ENCODE peak calls at places on chromosome 15, in eight cellular contexts. One of them, this sample, is unnamed.

GRCh38 chr15:72784233-72784876 is 797 bp upstream of the ADPGK start:
- DNase-seq in tibial artery: no peak
- DNase-seq in stomach: no peak
- DNase-seq in mucosa of descending colon: no peak
- DNase-seq in naive thymus-derived CD4-positive, alpha-beta T cell: no peak
- DNase-seq in sigmoid colon: no peak
- DNase-seq in hepatocyte: peak; percentile 85
- DNase-seq in H1: peak; percentile 51
- DNase-seq in this sample: no peak

GRCh38 chr15:77026501-77027110 is 31.7 kb downstream of the PSTPIP1 start:
- DNase-seq in tibial artery: peak; percentile 13
- DNase-seq in stomach: no peak
- DNase-seq in mucosa of descending colon: peak; percentile 26
- DNase-seq in naive thymus-derived CD4-positive, alpha-beta T cell: no peak
- DNase-seq in sigmoid colon: peak; percentile 55
- DNase-seq in hepatocyte: no peak
- DNase-seq in H1: peak; percentile 44
- DNase-seq in this sample: no peak

GRCh38 chr15:100095896-100096600 is 245.7 kb downstream of the ADAMTS17 start:
- DNase-seq in tibial artery: no peak
- DNase-seq in stomach: no peak
- DNase-seq in mucosa of descending colon: no peak
- DNase-seq in naive thymus-derived CD4-positive, alpha-beta T cell: no peak
- DNase-seq in sigmoid colon: no peak
- DNase-seq in hepatocyte: no peak
- DNase-seq in H1: no peak
- DNase-seq in this sample: no peak

GRCh38 chr15:73894133-73894814 is 20.9 kb downstream of the TBC1D21 start:
- DNase-seq in tibial artery: no peak
- DNase-seq in stomach: no peak
- DNase-seq in mucosa of descending colon: no peak
- DNase-seq in naive thymus-derived CD4-positive, alpha-beta T cell: no peak
- DNase-seq in sigmoid colon: no peak
- DNase-seq in hepatocyte: no peak
- DNase-seq in H1: no peak
- DNase-seq in this sample: no peak

GRCh38 chr15:101128696-101129095 is 123.2 kb downstream of the CHSY1 start:
- DNase-seq in tibial artery: no peak
- DNase-seq in stomach: no peak
- DNase-seq in mucosa of descending colon: no peak
- DNase-seq in naive thymus-derived CD4-positive, alpha-beta T cell: no peak
- DNase-seq in sigmoid colon: no peak
- DNase-seq in hepatocyte: no peak
- DNase-seq in H1: no peak
- DNase-seq in this sample: no peak

GRCh38 chr15:68210821-68211655 is 5.9 kb upstream of the CALML4 start:
- DNase-seq in tibial artery: peak; percentile 45
- DNase-seq in stomach: peak; percentile 56
- DNase-seq in mucosa of descending colon: peak; percentile 81
- DNase-seq in naive thymus-derived CD4-positive, alpha-beta T cell: no peak
- DNase-seq in sigmoid colon: peak; percentile 87
- DNase-seq in hepatocyte: peak; percentile 70
- DNase-seq in H1: peak; percentile 96
- DNase-seq in this sample: peak; percentile 46

GRCh38 chr15:52224211-52224610 is 33.0 kb upstream of the GNB5 start:
- DNase-seq in tibial artery: no peak
- DNase-seq in stomach: no peak
- DNase-seq in mucosa of descending colon: no peak
- DNase-seq in naive thymus-derived CD4-positive, alpha-beta T cell: no peak
- DNase-seq in sigmoid colon: no peak
- DNase-seq in hepatocyte: no peak
- DNase-seq in H1: no peak
- DNase-seq in this sample: no peak

GRCh38 chr15:63892794-63893441 is 59.2 kb upstream of the HERC1 start:
- DNase-seq in tibial artery: peak; percentile 32
- DNase-seq in stomach: peak; percentile 53
- DNase-seq in mucosa of descending colon: peak; percentile 57
- DNase-seq in naive thymus-derived CD4-positive, alpha-beta T cell: peak; percentile 80
- DNase-seq in sigmoid colon: no peak
- DNase-seq in hepatocyte: no peak
- DNase-seq in H1: no peak
- DNase-seq in this sample: peak; percentile 20

GRCh38 chr15:48645558-48646330 is at the start of gene FBN1:
- DNase-seq in tibial artery: peak; percentile 83
- DNase-seq in stomach: peak; percentile 31
- DNase-seq in mucosa of descending colon: peak; percentile 36
- DNase-seq in naive thymus-derived CD4-positive, alpha-beta T cell: no peak
- DNase-seq in sigmoid colon: peak; percentile 90
- DNase-seq in hepatocyte: peak; percentile 84
- DNase-seq in H1: peak; percentile 77
- DNase-seq in this sample: peak; percentile 78

GRCh38 chr15:58521293-58521991 is 89.7 kb downstream of the LIPC start:
- DNase-seq in tibial artery: peak; percentile 58
- DNase-seq in stomach: no peak
- DNase-seq in mucosa of descending colon: no peak
- DNase-seq in naive thymus-derived CD4-positive, alpha-beta T cell: no peak
- DNase-seq in sigmoid colon: no peak
- DNase-seq in hepatocyte: peak; percentile 73
- DNase-seq in H1: no peak
- DNase-seq in this sample: peak; percentile 69

GRCh38 chr15:28099555-28100140 is 533 bp upstream of the OCA2 start:
- DNase-seq in tibial artery: no peak
- DNase-seq in stomach: no peak
- DNase-seq in mucosa of descending colon: no peak
- DNase-seq in naive thymus-derived CD4-positive, alpha-beta T cell: no peak
- DNase-seq in sigmoid colon: no peak
- DNase-seq in hepatocyte: no peak
- DNase-seq in H1: no peak
- DNase-seq in this sample: peak; percentile 87

GRCh38 chr15:39269821-39270220 is 311.1 kb upstream of the THBS1 start:
- DNase-seq in tibial artery: no peak
- DNase-seq in stomach: no peak
- DNase-seq in mucosa of descending colon: no peak
- DNase-seq in naive thymus-derived CD4-positive, alpha-beta T cell: no peak
- DNase-seq in sigmoid colon: no peak
- DNase-seq in hepatocyte: peak; percentile 22
- DNase-seq in H1: no peak
- DNase-seq in this sample: no peak

GRCh38 chr15:25832158-25832557 is 31.0 kb downstream of the ATP10A start:
- DNase-seq in tibial artery: no peak
- DNase-seq in stomach: no peak
- DNase-seq in mucosa of descending colon: no peak
- DNase-seq in naive thymus-derived CD4-positive, alpha-beta T cell: no peak
- DNase-seq in sigmoid colon: no peak
- DNase-seq in hepatocyte: no peak
- DNase-seq in H1: no peak
- DNase-seq in this sample: no peak

GRCh38 chr15:74251187-74251811 is 15.2 kb downstream of the CCDC33 start:
- DNase-seq in tibial artery: peak; percentile 59
- DNase-seq in stomach: peak; percentile 93
- DNase-seq in mucosa of descending colon: no peak
- DNase-seq in naive thymus-derived CD4-positive, alpha-beta T cell: no peak
- DNase-seq in sigmoid colon: no peak
- DNase-seq in hepatocyte: no peak
- DNase-seq in H1: no peak
- DNase-seq in this sample: peak; percentile 98

GRCh38 chr15:43792761-43793493 is 807 bp downstream of the SERF2 start:
- DNase-seq in tibial artery: no peak
- DNase-seq in stomach: no peak
- DNase-seq in mucosa of descending colon: peak; percentile 72
- DNase-seq in naive thymus-derived CD4-positive, alpha-beta T cell: no peak
- DNase-seq in sigmoid colon: no peak
- DNase-seq in hepatocyte: peak; percentile 44
- DNase-seq in H1: no peak
- DNase-seq in this sample: no peak

GRCh38 chr15:43793647-43794046 is 1.5 kb downstream of the SERF2 start:
- DNase-seq in tibial artery: no peak
- DNase-seq in stomach: no peak
- DNase-seq in mucosa of descending colon: no peak
- DNase-seq in naive thymus-derived CD4-positive, alpha-beta T cell: no peak
- DNase-seq in sigmoid colon: no peak
- DNase-seq in hepatocyte: no peak
- DNase-seq in H1: no peak
- DNase-seq in this sample: no peak

GRCh38 chr15:43795997-43796396 is 3.9 kb downstream of the SERF2 start:
- DNase-seq in tibial artery: no peak
- DNase-seq in stomach: no peak
- DNase-seq in mucosa of descending colon: no peak
- DNase-seq in naive thymus-derived CD4-positive, alpha-beta T cell: no peak
- DNase-seq in sigmoid colon: no peak
- DNase-seq in hepatocyte: no peak
- DNase-seq in H1: no peak
- DNase-seq in this sample: no peak

GRCh38 chr15:43795197-43795596 is 3.1 kb downstream of the SERF2 start:
- DNase-seq in tibial artery: no peak
- DNase-seq in stomach: no peak
- DNase-seq in mucosa of descending colon: no peak
- DNase-seq in naive thymus-derived CD4-positive, alpha-beta T cell: no peak
- DNase-seq in sigmoid colon: no peak
- DNase-seq in hepatocyte: no peak
- DNase-seq in H1: no peak
- DNase-seq in this sample: no peak

GRCh38 chr15:43794269-43795037 is 2.3 kb downstream of the SERF2 start:
- DNase-seq in tibial artery: no peak
- DNase-seq in stomach: no peak
- DNase-seq in mucosa of descending colon: no peak
- DNase-seq in naive thymus-derived CD4-positive, alpha-beta T cell: no peak
- DNase-seq in sigmoid colon: no peak
- DNase-seq in hepatocyte: no peak
- DNase-seq in H1: no peak
- DNase-seq in this sample: no peak
- H3K4me1 ChIP-seq in tibial artery: peaks cover 50% of the 10 kb centered on the region
- H3K4me1 ChIP-seq in stomach: peaks cover 71% of the 10 kb centered on the region
- H3K4me1 ChIP-seq in mucosa of descending colon: peaks cover 52% of the 10 kb centered on the region
- H3K4me1 ChIP-seq in naive thymus-derived CD4-positive, alpha-beta T cell: peaks cover 23% of the 10 kb centered on the region
- H3K4me1 ChIP-seq in sigmoid colon: peaks cover 59% of the 10 kb centered on the region
- H3K4me1 ChIP-seq in hepatocyte: peaks cover 36% of the 10 kb centered on the region
- H3K4me1 ChIP-seq in H1: peaks cover 19% of the 10 kb centered on the region
- H3K4me1 ChIP-seq in this sample: peaks cover 23% of the 10 kb centered on the region

GRCh38 chr15:78054518-78054917 is 23.0 kb downstream of the TBC1D2B start:
- DNase-seq in tibial artery: no peak
- DNase-seq in stomach: no peak
- DNase-seq in mucosa of descending colon: no peak
- DNase-seq in naive thymus-derived CD4-positive, alpha-beta T cell: no peak
- DNase-seq in sigmoid colon: no peak
- DNase-seq in hepatocyte: no peak
- DNase-seq in H1: no peak
- DNase-seq in this sample: no peak
- H3K4me1 ChIP-seq in tibial artery: peaks cover 51% of the 10 kb centered on the region
- H3K4me1 ChIP-seq in stomach: peaks cover 88% of the 10 kb centered on the region
- H3K4me1 ChIP-seq in mucosa of descending colon: peaks cover 79% of the 10 kb centered on the region
- H3K4me1 ChIP-seq in naive thymus-derived CD4-positive, alpha-beta T cell: peaks cover 85% of the 10 kb centered on the region
- H3K4me1 ChIP-seq in sigmoid colon: peaks cover 70% of the 10 kb centered on the region
- H3K4me1 ChIP-seq in hepatocyte: peaks cover 73% of the 10 kb centered on the region
- H3K4me1 ChIP-seq in H1: peaks cover 2% of the 10 kb centered on the region
- H3K4me1 ChIP-seq in this sample: peaks cover 72% of the 10 kb centered on the region

DNA sequence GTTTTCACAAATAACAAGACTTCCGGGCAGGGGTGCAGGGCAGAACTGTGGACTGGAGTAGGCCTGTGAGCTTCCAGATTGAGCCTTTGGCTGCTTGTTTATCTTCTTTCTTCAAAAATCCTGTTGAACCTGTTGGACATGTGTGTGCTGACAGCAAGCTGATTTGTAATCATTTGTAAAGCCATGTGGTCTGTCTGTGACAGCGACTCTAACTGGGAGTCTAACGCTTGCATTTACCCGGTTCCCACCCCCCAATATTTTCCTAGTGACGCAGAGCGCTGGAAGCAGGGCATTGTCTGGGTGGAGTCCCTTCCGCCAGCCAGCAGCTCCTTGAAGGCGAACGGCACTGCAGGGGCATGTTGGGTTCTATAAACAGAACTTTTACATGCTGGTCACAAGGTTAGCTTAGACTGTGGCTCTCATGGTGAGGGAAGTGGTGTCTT is 85.7 kb upstream of the MYZAP start:
- DNase-seq in tibial artery: peak; percentile 50
- DNase-seq in stomach: peak; percentile 90
- DNase-seq in mucosa of descending colon: peak; percentile 79
- DNase-seq in naive thymus-derived CD4-positive, alpha-beta T cell: no peak
- DNase-seq in sigmoid colon: no peak
- DNase-seq in hepatocyte: peak; percentile 90
- DNase-seq in H1: no peak
- DNase-seq in this sample: peak; percentile 93
- H3K4me1 ChIP-seq in tibial artery: peaks cover 41% of the 10 kb centered on the region
- H3K4me1 ChIP-seq in stomach: peaks cover 84% of the 10 kb centered on the region
- H3K4me1 ChIP-seq in mucosa of descending colon: peaks cover 22% of the 10 kb centered on the region
- H3K4me1 ChIP-seq in naive thymus-derived CD4-positive, alpha-beta T cell: no peaks in the 10 kb centered on the region
- H3K4me1 ChIP-seq in sigmoid colon: peaks cover 7% of the 10 kb centered on the region
- H3K4me1 ChIP-seq in hepatocyte: peaks cover 59% of the 10 kb centered on the region
- H3K4me1 ChIP-seq in H1: no peaks in the 10 kb centered on the region
- H3K4me1 ChIP-seq in this sample: peaks cover 80% of the 10 kb centered on the region

GRCh38 chr15:56950979-56951378 is 32.5 kb downstream of the TCF12 start:
- DNase-seq in tibial artery: no peak
- DNase-seq in stomach: no peak
- DNase-seq in mucosa of descending colon: no peak
- DNase-seq in naive thymus-derived CD4-positive, alpha-beta T cell: no peak
- DNase-seq in sigmoid colon: no peak
- DNase-seq in hepatocyte: no peak
- DNase-seq in H1: no peak
- DNase-seq in this sample: no peak
- H3K4me1 ChIP-seq in tibial artery: peaks cover 8% of the 10 kb centered on the region
- H3K4me1 ChIP-seq in stomach: peaks cover 19% of the 10 kb centered on the region
- H3K4me1 ChIP-seq in mucosa of descending colon: no peaks in the 10 kb centered on the region
- H3K4me1 ChIP-seq in naive thymus-derived CD4-positive, alpha-beta T cell: no peaks in the 10 kb centered on the region
- H3K4me1 ChIP-seq in sigmoid colon: peaks cover 5% of the 10 kb centered on the region
- H3K4me1 ChIP-seq in hepatocyte: peaks cover 4% of the 10 kb centered on the region
- H3K4me1 ChIP-seq in H1: no peaks in the 10 kb centered on the region
- H3K4me1 ChIP-seq in this sample: peaks cover 13% of the 10 kb centered on the region

GRCh38 chr15:57038040-57038439 is 119.6 kb downstream of the TCF12 start:
- DNase-seq in tibial artery: no peak
- DNase-seq in stomach: no peak
- DNase-seq in mucosa of descending colon: no peak
- DNase-seq in naive thymus-derived CD4-positive, alpha-beta T cell: no peak
- DNase-seq in sigmoid colon: no peak
- DNase-seq in hepatocyte: no peak
- DNase-seq in H1: no peak
- DNase-seq in this sample: no peak
- H3K4me1 ChIP-seq in tibial artery: peaks cover 7% of the 10 kb centered on the region
- H3K4me1 ChIP-seq in stomach: peaks cover 54% of the 10 kb centered on the region
- H3K4me1 ChIP-seq in mucosa of descending colon: peaks cover 7% of the 10 kb centered on the region
- H3K4me1 ChIP-seq in naive thymus-derived CD4-positive, alpha-beta T cell: peaks cover 10% of the 10 kb centered on the region
- H3K4me1 ChIP-seq in sigmoid colon: peaks cover 39% of the 10 kb centered on the region
- H3K4me1 ChIP-seq in hepatocyte: peaks cover 4% of the 10 kb centered on the region
- H3K4me1 ChIP-seq in H1: no peaks in the 10 kb centered on the region
- H3K4me1 ChIP-seq in this sample: no peaks in the 10 kb centered on the region

DNA sequence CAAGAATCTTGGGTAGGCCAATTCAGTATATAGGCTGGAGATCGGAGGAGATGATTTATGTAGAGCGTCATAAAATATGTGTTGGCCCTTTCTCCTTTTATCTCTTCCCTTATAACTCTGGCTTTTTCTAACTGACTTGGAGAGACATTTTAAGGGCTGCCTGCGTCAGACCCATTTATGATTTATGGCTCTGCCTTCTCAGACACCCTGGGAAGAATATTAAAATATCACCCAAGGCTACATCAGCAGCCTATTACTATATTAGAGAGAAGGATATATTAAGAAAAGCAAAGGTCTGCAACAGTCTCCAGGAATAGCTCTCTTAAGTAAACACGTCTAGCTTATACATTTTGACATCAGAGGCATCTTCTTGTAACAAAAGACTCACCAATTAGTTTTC is 179.4 kb downstream of the SV2B start:
- DNase-seq in tibial artery: no peak
- DNase-seq in stomach: no peak
- DNase-seq in mucosa of descending colon: no peak
- DNase-seq in naive thymus-derived CD4-positive, alpha-beta T cell: no peak
- DNase-seq in sigmoid colon: no peak
- DNase-seq in hepatocyte: no peak
- DNase-seq in H1: no peak
- DNase-seq in this sample: no peak
- H3K4me1 ChIP-seq in tibial artery: no peaks in the 10 kb centered on the region
- H3K4me1 ChIP-seq in stomach: no peaks in the 10 kb centered on the region
- H3K4me1 ChIP-seq in mucosa of descending colon: no peaks in the 10 kb centered on the region
- H3K4me1 ChIP-seq in naive thymus-derived CD4-positive, alpha-beta T cell: no peaks in the 10 kb centered on the region
- H3K4me1 ChIP-seq in sigmoid colon: peaks cover 11% of the 10 kb centered on the region
- H3K4me1 ChIP-seq in hepatocyte: no peaks in the 10 kb centered on the region
- H3K4me1 ChIP-seq in H1: no peaks in the 10 kb centered on the region
- H3K4me1 ChIP-seq in this sample: no peaks in the 10 kb centered on the region